ENCODE peak calls at places on chromosome 1, in six cellular contexts. One of them, this sample, is unnamed.

GRCh38 chr1:30273021-30273325 is 450.4 kb downstream of the MATN1 start:
- DNase-seq in SK-N-SH: no peak
- DNase-seq in kidney glomerular epithelial cell: no peak
- DNase-seq in NAMALWA: no peak
- DNase-seq in hypothalamus: no peak
- DNase-seq in stimulated activated CD4-positive, alpha-beta T cell treated with anti-CD3 and anti-CD28 coated beads, TNF-alpha, amount 100 ng/mL, for 1 hour: no peak
- DNase-seq in this sample: no peak

GRCh38 chr1:197904126-197904787 is 1.8 kb downstream of the C1orf53 start:
- DNase-seq in SK-N-SH: no peak
- DNase-seq in kidney glomerular epithelial cell: no peak
- DNase-seq in NAMALWA: no peak
- DNase-seq in hypothalamus: no peak
- DNase-seq in stimulated activated CD4-positive, alpha-beta T cell treated with anti-CD3 and anti-CD28 coated beads, TNF-alpha, amount 100 ng/mL, for 1 hour: no peak
- DNase-seq in this sample: no peak

GRCh38 chr1:146051452-146051852 is 29.9 kb upstream of the HJV start:
- DNase-seq in SK-N-SH: no peak
- DNase-seq in kidney glomerular epithelial cell: no peak
- DNase-seq in NAMALWA: no peak
- DNase-seq in hypothalamus: no peak
- DNase-seq in stimulated activated CD4-positive, alpha-beta T cell treated with anti-CD3 and anti-CD28 coated beads, TNF-alpha, amount 100 ng/mL, for 1 hour: no peak
- DNase-seq in this sample: no peak

GRCh38 chr1:6397844-6398243 is 4.3 kb upstream of the ACOT7 start:
- DNase-seq in SK-N-SH: no peak
- DNase-seq in kidney glomerular epithelial cell: no peak
- DNase-seq in NAMALWA: no peak
- DNase-seq in hypothalamus: no peak
- DNase-seq in stimulated activated CD4-positive, alpha-beta T cell treated with anti-CD3 and anti-CD28 coated beads, TNF-alpha, amount 100 ng/mL, for 1 hour: no peak
- DNase-seq in this sample: no peak

GRCh38 chr1:3597599-3597964 is 13.7 kb downstream of the MEGF6 start:
- DNase-seq in SK-N-SH: no peak
- DNase-seq in kidney glomerular epithelial cell: no peak
- DNase-seq in NAMALWA: no peak
- DNase-seq in hypothalamus: no peak
- DNase-seq in stimulated activated CD4-positive, alpha-beta T cell treated with anti-CD3 and anti-CD28 coated beads, TNF-alpha, amount 100 ng/mL, for 1 hour: no peak
- DNase-seq in this sample: no peak

GRCh38 chr1:31013187-31013864 is 52.2 kb downstream of the PUM1 start:
- DNase-seq in SK-N-SH: no peak
- DNase-seq in kidney glomerular epithelial cell: no peak
- DNase-seq in NAMALWA: no peak
- DNase-seq in hypothalamus: no peak
- DNase-seq in stimulated activated CD4-positive, alpha-beta T cell treated with anti-CD3 and anti-CD28 coated beads, TNF-alpha, amount 100 ng/mL, for 1 hour: no peak
- DNase-seq in this sample: no peak

GRCh38 chr1:217274927-217275616 is 355.8 kb downstream of the GPATCH2 start:
- DNase-seq in SK-N-SH: no peak
- DNase-seq in kidney glomerular epithelial cell: peak
- DNase-seq in NAMALWA: no peak
- DNase-seq in hypothalamus: no peak
- DNase-seq in stimulated activated CD4-positive, alpha-beta T cell treated with anti-CD3 and anti-CD28 coated beads, TNF-alpha, amount 100 ng/mL, for 1 hour: no peak
- DNase-seq in this sample: no peak

GRCh38 chr1:58779059-58779754 is 4.6 kb downstream of the JUN start:
- DNase-seq in SK-N-SH: no peak
- DNase-seq in kidney glomerular epithelial cell: peak
- DNase-seq in NAMALWA: peak
- DNase-seq in hypothalamus: no peak
- DNase-seq in stimulated activated CD4-positive, alpha-beta T cell treated with anti-CD3 and anti-CD28 coated beads, TNF-alpha, amount 100 ng/mL, for 1 hour: no peak
- DNase-seq in this sample: no peak

GRCh38 chr1:37479255-37480124 is 5.1 kb downstream of the ZC3H12A start:
- DNase-seq in SK-N-SH: peak
- DNase-seq in kidney glomerular epithelial cell: peak
- DNase-seq in NAMALWA: peak
- DNase-seq in hypothalamus: no peak
- DNase-seq in stimulated activated CD4-positive, alpha-beta T cell treated with anti-CD3 and anti-CD28 coated beads, TNF-alpha, amount 100 ng/mL, for 1 hour: peak
- DNase-seq in this sample: no peak